ENCODE peak calls at places on chromosomes 6 and 20, in eight cellular contexts. V is CD8-positive, alpha-beta T cell; G is A549; I is CD4-positive, alpha-beta T cell; K is CD8-positive, alpha-beta memory T cell; B is Panc1; W is HCT116; R is endothelial cell of umbilical vein. O is an unnamed sample.

GRCh38 chr20:53738039-53738944 is 144.7 kb upstream of the ZNF217 start:
- DNase-seq in V (no peak), G (peak; percentile 67), I (no peak), K (no peak), B (peak; percentile 88), W (no peak), R (no peak), O (peak; percentile 92)

GRCh38 chr6:98769546-98769945 is 64.8 kb upstream of the POU3F2 start:
- DNase-seq in V (no peak), G (peak; percentile 1), I (no peak), K (no peak), B (no peak), W (peak; percentile 40), R (no peak), O (peak; percentile 2)

GRCh38 chr20:40651121-40651520 is 37.9 kb downstream of the MAFB start:
- DNase-seq in V (no peak), G (no peak), I (no peak), K (no peak), B (no peak), W (no peak), R (peak; percentile 32), O (no peak)

GRCh38 chr6:72956272-72956671 is 269.0 kb downstream of the KHDC1L start:
- DNase-seq in V (no peak), G (no peak), I (no peak), K (no peak), B (no peak), W (no peak), R (no peak), O (no peak)

GRCh38 chr6:107670792-107671199 is 153.3 kb downstream of the SCML4 start:
- DNase-seq in V (no peak), G (no peak), I (no peak), K (no peak), B (no peak), W (no peak), R (peak; percentile 66), O (no peak)

GRCh38 chr20:9392892-9393857 is 121.2 kb upstream of the LAMP5 start:
- DNase-seq in V (no peak), G (peak; percentile 73), I (no peak), K (no peak), B (no peak), W (peak; percentile 41), R (peak; percentile 37), O (no peak)

GRCh38 chr6:33904050-33904827 is 100.4 kb upstream of the MLN start:
- DNase-seq in V (peak; percentile 81), G (no peak), I (peak; percentile 74), K (peak; percentile 67), B (no peak), W (no peak), R (no peak), O (no peak)

GRCh38 chr20:32019156-32019510 is 8.9 kb downstream of the CCM2L start:
- DNase-seq in V (no peak), G (peak; percentile 68), I (peak; percentile 6), K (no peak), B (no peak), W (no peak), R (no peak), O (no peak)

GRCh38 chr6:144745434-144745833 is 460.3 kb downstream of the UTRN start:
- DNase-seq in V (no peak), G (no peak), I (no peak), K (no peak), B (no peak), W (no peak), R (no peak), O (no peak)

GRCh38 chr20:62430871-62431447 is 3.6 kb upstream of the RBBP8NL start:
- DNase-seq in V (no peak), G (no peak), I (no peak), K (no peak), B (no peak), W (no peak), R (no peak), O (no peak)

GRCh38 chr6:149938571-149939462 is 3.0 kb upstream of the ULBP2 start:
- DNase-seq in V (peak; percentile 63), G (peak; percentile 20), I (peak; percentile 33), K (peak; percentile 37), B (no peak), W (no peak), R (no peak), O (no peak)

GRCh38 chr20:22920898-22921297 is 114.2 kb upstream of the SSTR4 start:
- DNase-seq in V (no peak), G (no peak), I (no peak), K (no peak), B (no peak), W (no peak), R (no peak), O (no peak)

GRCh38 chr20:44052166-44052565 is 134.8 kb downstream of the JPH2 start:
- DNase-seq in V (no peak), G (no peak), I (no peak), K (no peak), B (no peak), W (no peak), R (no peak), O (no peak)

GRCh38 chr6:91646649-91647048 is 1059.8 kb upstream of the MAP3K7 start:
- DNase-seq in V (no peak), G (no peak), I (no peak), K (no peak), B (no peak), W (no peak), R (no peak), O (no peak)

GRCh38 chr6:12270551-12271228 is 19.5 kb upstream of the EDN1 start:
- DNase-seq in V (no peak), G (no peak), I (no peak), K (no peak), B (no peak), W (no peak), R (no peak), O (no peak)

GRCh38 chr6:170080828-170081368 is 210.0 kb downstream of the DLL1 start:
- DNase-seq in V (no peak), G (no peak), I (no peak), K (no peak), B (no peak), W (no peak), R (no peak), O (no peak)

GRCh38 chr6:157091243-157091642 is 232.1 kb downstream of the TMEM242 start:
- DNase-seq in V (no peak), G (no peak), I (no peak), K (no peak), B (no peak), W (no peak), R (no peak), O (no peak)

GRCh38 chr20:32764000-32764960 is 2.1 kb downstream of the DNMT3B start:
- DNase-seq in V (no peak), G (no peak), I (no peak), K (no peak), B (no peak), W (no peak), R (no peak), O (no peak)

GRCh38 chr6:149862901-149863595 is 1.1 kb downstream of the LRP11 start:
- DNase-seq in V (no peak), G (no peak), I (no peak), K (no peak), B (no peak), W (no peak), R (peak; percentile 74), O (no peak)

GRCh38 chr20:48236001-48236400 is 450.7 kb upstream of the SULF2 start:
- DNase-seq in V (no peak), G (no peak), I (no peak), K (no peak), B (no peak), W (no peak), R (no peak), O (no peak)

GRCh38 chr6:19269341-19269898 is 567.8 kb upstream of the ID4 start:
- DNase-seq in V (no peak), G (no peak), I (no peak), K (no peak), B (no peak), W (no peak), R (no peak), O (peak; percentile 31)

GRCh38 chr20:34604980-34605788 is 46.7 kb downstream of the MAP1LC3A start:
- DNase-seq in V (no peak), G (no peak), I (no peak), K (no peak), B (no peak), W (no peak), R (peak; percentile 54), O (no peak)

GRCh38 chr20:31494131-31494530 is 19.0 kb downstream of the REM1 start:
- DNase-seq in V (no peak), G (peak; percentile 43), I (no peak), K (no peak), B (no peak), W (peak; percentile 77), R (no peak), O (no peak)

GRCh38 chr20:51404297-51405060 is 138.0 kb downstream of the NFATC2 start:
- DNase-seq in V (peak; percentile 90), G (no peak), I (peak; percentile 84), K (peak; percentile 85), B (no peak), W (no peak), R (no peak), O (no peak)

GRCh38 chr20:51346686-51347485 is 195.6 kb downstream of the NFATC2 start:
- DNase-seq in V (no peak), G (peak; percentile 24), I (no peak), K (no peak), B (no peak), W (no peak), R (no peak), O (peak; percentile 33)

GRCh38 chr6:155272353-155273222 is 8.8 kb downstream of the CLDN20 start:
- DNase-seq in V (no peak), G (no peak), I (no peak), K (no peak), B (no peak), W (no peak), R (no peak), O (no peak)
- H3K27ac ChIP-seq in V (no peak overlapping the region), G (no peak overlapping the region), I (no peak overlapping the region), K (no peak overlapping the region), B (no peak overlapping the region), W (no peak overlapping the region), R (peak overlapping the region; percentile 97), O (peak overlapping the region; percentile 53)

GRCh38 chr20:36573103-36573797 is at the start of gene TGIF2:
- DNase-seq in V (peak; percentile 93), G (peak; percentile 71), I (peak; percentile 92), K (peak; percentile 87), B (no peak), W (peak; percentile 34), R (peak; percentile 84), O (no peak)
- H3K27ac ChIP-seq in V (peak within 1 kb of the TSS; percentile 92), G (peak within 1 kb of the TSS; percentile 70), I (peak within 1 kb of the TSS; percentile 100), K (peak within 1 kb of the TSS; percentile 91), B (peak within 1 kb of the TSS; percentile 92), W (peak within 1 kb of the TSS; percentile 68), R (peak within 1 kb of the TSS; percentile 71), O (peak within 1 kb of the TSS; percentile 25)

GRCh38 chr6:75525682-75526081 is 32.1 kb upstream of the FILIP1 start:
- DNase-seq in V (no peak), G (no peak), I (no peak), K (no peak), B (no peak), W (no peak), R (no peak), O (no peak)
- H3K27ac ChIP-seq in V (no peak overlapping the region), G (peak overlapping the region; percentile 77), I (no peak overlapping the region), K (no peak overlapping the region), B (peak overlapping the region; percentile 65), W (no peak overlapping the region), R (no peak overlapping the region), O (no peak overlapping the region)

DNA sequence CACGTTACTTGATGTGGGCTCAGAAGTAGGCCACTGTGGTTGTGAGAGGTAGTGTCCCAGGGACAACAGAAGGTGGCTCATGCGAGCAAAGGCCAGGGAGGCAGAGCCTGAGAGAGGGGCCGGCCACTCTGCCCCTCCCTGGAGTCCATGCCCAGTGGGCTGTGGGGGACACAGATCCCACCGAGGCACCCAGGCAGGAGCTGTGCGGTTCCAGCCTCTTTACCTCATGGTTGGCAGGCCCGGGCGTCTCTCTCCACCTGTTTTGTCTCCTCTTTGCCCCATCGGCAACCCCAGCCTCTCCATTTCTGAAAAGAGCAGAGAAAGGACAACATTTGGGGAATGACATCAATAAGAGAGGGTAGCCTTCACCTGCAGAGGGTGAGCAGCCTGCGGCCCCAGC is 207.4 kb upstream of the CST7 start:
- DNase-seq in V (no peak), G (no peak), I (no peak), K (no peak), B (no peak), W (no peak), R (no peak), O (no peak)
- H3K27ac ChIP-seq in V (no peak overlapping the region), G (no peak overlapping the region), I (no peak overlapping the region), K (no peak overlapping the region), B (no peak overlapping the region), W (no peak overlapping the region), R (no peak overlapping the region), O (no peak overlapping the region)

O was measured in epithelial cell of prostate.